ENCODE peak calls at places on chromosomes 5 and 9, in seven cellular contexts. L is Karpas-422, Q is stomach, E is prostate gland, U is BE2C, T is tibial nerve, X is sigmoid colon. S is an unnamed sample. For H3K4me1, the result is how much of the 10 kb centered on the place peaks cover.

GRCh38 chr9:101991926-101992325 is 253.5 kb upstream of the GRIN3A start:
- DNase-seq in L (no peak), Q (no peak), E (no peak), U (no peak), T (no peak), X (no peak), S (no peak)

GRCh38 chr5:55231476-55232193 is 1.8 kb downstream of the CCNO start:
- DNase-seq in L (no peak), Q (no peak), E (no peak), U (peak), T (no peak), X (no peak), S (peak)

GRCh38 chr9:101226161-101226560 is 158.6 kb downstream of the BAAT start:
- DNase-seq in L (no peak), Q (no peak), E (no peak), U (no peak), T (no peak), X (no peak), S (no peak)

GRCh38 chr5:131525805-131526204 is 109.2 kb downstream of the RAPGEF6 start:
- DNase-seq in L (no peak), Q (no peak), E (no peak), U (no peak), T (no peak), X (no peak), S (no peak)

GRCh38 chr9:16515207-16515606 is 355.3 kb downstream of the BNC2 start:
- DNase-seq in L (no peak), Q (no peak), E (no peak), U (peak), T (no peak), X (peak), S (no peak)

GRCh38 chr9:36832232-36832795 is 201.8 kb downstream of the PAX5 start:
- DNase-seq in L (peak), Q (no peak), E (no peak), U (no peak), T (no peak), X (peak), S (no peak)

GRCh38 chr5:124920909-124921666 is 174.6 kb upstream of the ZNF608 start:
- DNase-seq in L (peak), Q (no peak), E (no peak), U (no peak), T (no peak), X (no peak), S (no peak)

GRCh38 chr9:90956026-90956810 is 154.6 kb downstream of the SYK start:
- DNase-seq in L (no peak), Q (no peak), E (no peak), U (no peak), T (no peak), X (peak), S (no peak)

GRCh38 chr9:35619800-35620158 is 1.6 kb upstream of the CD72 start:
- DNase-seq in L (no peak), Q (no peak), E (no peak), U (no peak), T (no peak), X (no peak), S (no peak)

GRCh38 chr9:136859821-136860269 is 6.3 kb downstream of the EDF1 start:
- DNase-seq in L (no peak), Q (no peak), E (no peak), U (peak), T (no peak), X (peak), S (no peak)

GRCh38 chr5:145925353-145925752 is 11.0 kb upstream of the SH3RF2 start:
- DNase-seq in L (no peak), Q (no peak), E (no peak), U (no peak), T (no peak), X (no peak), S (no peak)

GRCh38 chr5:139650689-139651501 is 2.7 kb downstream of the CXXC5 start:
- DNase-seq in L (no peak), Q (peak), E (peak), U (peak), T (no peak), X (peak), S (no peak)

GRCh38 chr5:81789033-81789432 is 38.1 kb upstream of the SSBP2 start:
- DNase-seq in L (no peak), Q (no peak), E (no peak), U (no peak), T (no peak), X (no peak), S (no peak)

GRCh38 chr5:166441-167372 is 24.6 kb upstream of the LRRC14B start:
- DNase-seq in L (no peak), Q (peak), E (peak), U (peak), T (no peak), X (peak), S (no peak)

GRCh38 chr9:27194401-27195091 is 85.5 kb downstream of the TEK start:
- DNase-seq in L (no peak), Q (no peak), E (no peak), U (no peak), T (no peak), X (no peak), S (peak)

GRCh38 chr5:132259061-132259851 is 1.8 kb downstream of the PDLIM4 start:
- DNase-seq in L (no peak), Q (peak), E (peak), U (peak), T (peak), X (peak), S (no peak)

GRCh38 chr9:115261656-115262081 is 143.7 kb upstream of the TNC start:
- DNase-seq in L (no peak), Q (no peak), E (no peak), U (no peak), T (no peak), X (no peak), S (no peak)

GRCh38 chr9:12463641-12464040 is 229.5 kb upstream of the TYRP1 start:
- DNase-seq in L (no peak), Q (no peak), E (no peak), U (no peak), T (no peak), X (no peak), S (no peak)

GRCh38 chr9:136277746-136278145 is 26.1 kb downstream of the CCDC187 start:
- DNase-seq in L (no peak), Q (no peak), E (no peak), U (no peak), T (no peak), X (no peak), S (no peak)

GRCh38 chr5:78621269-78621871 is 27.2 kb downstream of the LHFPL2 start:
- DNase-seq in L (no peak), Q (no peak), E (no peak), U (no peak), T (no peak), X (no peak), S (no peak)

GRCh38 chr5:42015681-42016080 is 90.6 kb downstream of the FBXO4 start:
- DNase-seq in L (no peak), Q (no peak), E (no peak), U (no peak), T (no peak), X (no peak), S (no peak)

GRCh38 chr9:128607642-128608350 is 48.9 kb downstream of the DYNC2I2 start:
- DNase-seq in L (no peak), Q (peak), E (peak), U (no peak), T (no peak), X (peak), S (no peak)

GRCh38 chr5:92801921-92802320 is 779.1 kb downstream of the NR2F1-AS1 start:
- DNase-seq in L (no peak), Q (no peak), E (no peak), U (no peak), T (no peak), X (no peak), S (no peak)

GRCh38 chr9:110880123-110880522 is 158.1 kb downstream of the LPAR1 start:
- DNase-seq in L (no peak), Q (no peak), E (no peak), U (no peak), T (no peak), X (no peak), S (no peak)

GRCh38 chr9:109904666-109905065 is 124.7 kb downstream of the PALM2AKAP2 start:
- DNase-seq in L (no peak), Q (no peak), E (no peak), U (no peak), T (no peak), X (no peak), S (no peak)

GRCh38 chr9:112820886-112821285 is 69.8 kb downstream of the SLC46A2 start:
- DNase-seq in L (no peak), Q (no peak), E (no peak), U (no peak), T (no peak), X (no peak), S (peak)

GRCh38 chr5:157610990-157611389 is 35.4 kb upstream of the ADAM19 start:
- DNase-seq in L (no peak), Q (no peak), E (no peak), U (no peak), T (no peak), X (no peak), S (no peak)

GRCh38 chr9:38106488-38106887 is 37.5 kb upstream of the SHB start:
- DNase-seq in L (no peak), Q (no peak), E (no peak), U (no peak), T (no peak), X (no peak), S (no peak)

GRCh38 chr5:164868761-164869160 is 1363.3 kb downstream of the MAT2B start:
- DNase-seq in L (no peak), Q (no peak), E (no peak), U (no peak), T (no peak), X (no peak), S (no peak)

GRCh38 chr9:122657527-122657926 is at the start of gene OR1B1:
- DNase-seq in L (no peak), Q (no peak), E (no peak), U (no peak), T (no peak), X (no peak), S (no peak)

GRCh38 chr9:122661416-122661815 is at the start of gene OR1L1:
- DNase-seq in L (no peak), Q (no peak), E (no peak), U (no peak), T (no peak), X (no peak), S (no peak)

GRCh38 chr9:122656378-122656777 is 1.0 kb downstream of the OR1B1 start:
- DNase-seq in L (no peak), Q (no peak), E (no peak), U (no peak), T (no peak), X (no peak), S (no peak)
- H3K4me1 ChIP-seq in L (under half), Q (under half), E (under half), U (under half), T (under half), X (under half), S (under half)

GRCh38 chr5:28734396-28734795 is 1696.0 kb upstream of the CDH9 start:
- DNase-seq in L (no peak), Q (no peak), E (no peak), U (no peak), T (no peak), X (no peak), S (no peak)

GRCh38 chr5:28725001-28725400 is 1686.6 kb upstream of the CDH9 start:
- DNase-seq in L (no peak), Q (no peak), E (no peak), U (no peak), T (no peak), X (no peak), S (no peak)

GRCh38 chr5:28726815-28727214 is 1688.4 kb upstream of the CDH9 start:
- DNase-seq in L (no peak), Q (no peak), E (no peak), U (no peak), T (no peak), X (no peak), S (no peak)

GRCh38 chr5:28729067-28729466 is 1690.7 kb upstream of the CDH9 start:
- DNase-seq in L (no peak), Q (no peak), E (no peak), U (no peak), T (no peak), X (no peak), S (no peak)
- H3K4me1 ChIP-seq in L (under half), Q (under half), E (under half), U (under half), T (under half), X (under half), S (under half)

GRCh38 chr9:134233022-134233421 is 68.7 kb upstream of the RNU6ATAC start:
- DNase-seq in L (no peak), Q (no peak), E (no peak), U (no peak), T (no peak), X (no peak), S (no peak)
- H3K4me1 ChIP-seq in L (under half), Q (under half), E (under half), U (under half), T (under half), X (under half), S (under half)

GRCh38 chr5:135326296-135327240 is 72.5 kb downstream of the MACROH2A1 start:
- DNase-seq in L (no peak), Q (no peak), E (no peak), U (no peak), T (no peak), X (no peak), S (no peak)
- H3K4me1 ChIP-seq in L (under half), Q (under half), E (under half), U (under half), T (under half), X (under half), S (under half)

GRCh38 chr5:36028816-36029465 is 37.7 kb downstream of the UGT3A2 start:
- DNase-seq in L (no peak), Q (no peak), E (no peak), U (no peak), T (no peak), X (no peak), S (peak)
- H3K4me1 ChIP-seq in L (under half), Q (under half), E (under half), U (under half), T (under half), X (under half), S (under half)

GRCh38 chr5:172775326-172776234 is 4.6 kb upstream of the DUSP1 start:
- DNase-seq in L (no peak), Q (peak), E (peak), U (no peak), T (peak), X (peak), S (peak)
- H3K4me1 ChIP-seq in L (under half), Q (half or more), E (under half), U (under half), T (under half), X (under half), S (half or more)

GRCh38 chr5:59873113-59873512 is 20.4 kb downstream of the PDE4D start:
- DNase-seq in L (no peak), Q (no peak), E (no peak), U (no peak), T (no peak), X (no peak), S (no peak)
- H3K4me1 ChIP-seq in L (under half), Q (under half), E (under half), U (under half), T (under half), X (under half), S (under half)

S was measured in esophagus muscularis mucosa.